ENCODE peak calls at places on chromosomes 12 and 14, in eight cellular contexts. N is A549, P is HCT116, R is K562, J is endothelial cell of umbilical vein, X is HepG2, B is GM12878, Y is H1. H is an unnamed sample.

GRCh38 chr14:41586237-41586636 is 20.4 kb upstream of the LRFN5 start:
- DNase-seq in X (no peak), P (no peak), R (no peak), Y (no peak), N (no peak), B (no peak), J (no peak), H (no peak)

GRCh38 chr12:130685850-130686249 is 30.2 kb downstream of the RIMBP2 start:
- DNase-seq in R (no peak), N (no peak), Y (no peak), B (no peak), J (no peak), X (no peak), P (no peak), H (no peak)

GRCh38 chr12:131808744-131809371 is 19.3 kb upstream of the MMP17 start:
- DNase-seq in N (no peak), P (no peak), X (no peak), R (no peak), Y (no peak), B (peak; percentile 7), J (no peak), H (peak; percentile 87)

GRCh38 chr14:77219591-77219990 is 38.0 kb downstream of the TMEM63C start:
- DNase-seq in P (no peak), J (no peak), R (no peak), Y (no peak), N (no peak), B (no peak), X (no peak), H (no peak)

GRCh38 chr14:51846631-51847488 is 13.6 kb upstream of the GNG2 start:
- DNase-seq in J (peak; percentile 72), P (no peak), R (peak; percentile 3), B (peak; percentile 93), X (no peak), Y (peak; percentile 46), N (no peak), H (peak; percentile 99)

GRCh38 chr12:112151766-112152541 is 26.6 kb downstream of the TRAFD1 start:
- DNase-seq in J (no peak), X (no peak), Y (no peak), P (no peak), B (no peak), N (no peak), R (no peak), H (no peak)

GRCh38 chr12:52686756-52687487 is 6.7 kb upstream of the KRT1 start:
- DNase-seq in R (no peak), J (no peak), X (no peak), P (no peak), N (no peak), B (no peak), Y (no peak), H (no peak)

GRCh38 chr12:93616584-93617101 is 44.2 kb downstream of the SOCS2 start:
- DNase-seq in Y (peak; percentile 80), N (peak; percentile 23), B (no peak), J (no peak), R (no peak), X (no peak), P (no peak), H (no peak)

GRCh38 chr12:25253371-25254068 is 2.8 kb upstream of the KRAS start:
- DNase-seq in B (no peak), N (no peak), P (no peak), X (no peak), J (no peak), R (no peak), Y (no peak), H (no peak)

GRCh38 chr12:49615725-49616124 is 7.6 kb upstream of the PRPF40B start:
- DNase-seq in P (no peak), R (no peak), X (no peak), N (peak; percentile 19), B (no peak), Y (no peak), J (no peak), H (no peak)

GRCh38 chr12:122850695-122851350 is 15.6 kb downstream of the HIP1R start:
- DNase-seq in R (no peak), J (peak; percentile 46), P (no peak), B (no peak), N (no peak), Y (no peak), X (no peak), H (peak; percentile 39)

GRCh38 chr12:132955094-132955932 is 793 bp downstream of the ZNF605 start:
- DNase-seq in N (peak; percentile 65), R (no peak), Y (no peak), P (no peak), J (peak; percentile 60), B (no peak), X (peak; percentile 61), H (peak; percentile 82)

GRCh38 chr14:82067221-82067620 is 533.6 kb upstream of the SEL1L start:
- DNase-seq in R (no peak), P (no peak), J (no peak), X (no peak), B (no peak), Y (no peak), N (no peak), H (no peak)

GRCh38 chr12:47085815-47086252 is 6.1 kb upstream of the AMIGO2 start:
- DNase-seq in N (peak; percentile 94), J (peak; percentile 77), P (no peak), Y (no peak), R (peak; percentile 78), B (no peak), X (peak; percentile 41), H (peak; percentile 67)

GRCh38 chr12:16118586-16118985 is 158.9 kb downstream of the SLC15A5 start:
- DNase-seq in X (no peak), N (no peak), J (no peak), P (no peak), Y (no peak), B (no peak), R (no peak), H (no peak)

GRCh38 chr12:10097521-10097920 is 1.3 kb downstream of the CLEC1A start:
- DNase-seq in P (no peak), J (peak; percentile 66), X (no peak), R (no peak), B (no peak), N (no peak), Y (no peak), H (no peak)

DNA sequence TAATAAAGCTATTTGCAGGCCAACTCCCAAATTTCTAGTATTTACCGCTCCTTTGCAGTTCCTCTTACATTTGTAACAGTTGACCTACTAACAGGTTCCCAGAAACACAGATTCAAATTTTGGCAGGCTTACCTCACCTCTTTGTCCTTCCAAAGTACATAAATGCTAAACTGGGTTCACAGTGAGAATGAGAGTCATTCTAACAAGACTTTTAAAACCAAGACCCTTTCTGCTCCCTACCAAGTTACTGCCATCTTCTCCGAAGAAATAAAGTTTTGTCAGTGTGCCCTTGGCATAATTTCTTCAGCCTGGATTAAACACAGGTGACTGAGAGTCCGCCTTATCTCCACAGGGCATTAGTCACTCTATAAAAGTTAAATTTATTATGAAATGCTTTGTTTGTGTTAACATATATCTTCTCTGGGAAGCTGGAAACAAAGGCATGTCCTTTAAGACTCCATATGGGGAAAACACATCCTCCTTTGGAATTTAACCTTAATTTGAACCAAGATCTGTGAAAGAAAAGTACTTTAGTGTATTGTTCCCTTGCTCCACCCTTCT is 28.2 kb downstream of the FOXA1 start:
- DNase-seq in B (no peak), P (no peak), Y (no peak), J (peak; percentile 80), R (no peak), N (peak; percentile 78), X (no peak), H (no peak)
- TF ChIP-seq POLR2A in B (no peak), P (no peak), Y (no peak), J (no peak), R (no peak), N (no peak), X (no peak), H (no peak)

GRCh38 chr12:6073426-6073825 is 51.0 kb downstream of the VWF start:
- DNase-seq in R (no peak), Y (no peak), X (peak; percentile 43), B (no peak), N (no peak), P (no peak), J (no peak), H (no peak)

GRCh38 chr12:6076340-6076739 is 48.1 kb downstream of the VWF start:
- DNase-seq in B (no peak), X (no peak), R (no peak), Y (no peak), J (no peak), P (no peak), N (no peak), H (no peak)

GRCh38 chr12:6076776-6077700 is 47.4 kb downstream of the VWF start:
- DNase-seq in P (no peak), R (no peak), X (no peak), J (no peak), Y (no peak), N (no peak), B (no peak), H (no peak)

GRCh38 chr12:6074394-6074793 is 50.1 kb downstream of the VWF start:
- DNase-seq in R (no peak), J (no peak), N (no peak), B (no peak), Y (no peak), X (no peak), P (no peak), H (no peak)

GRCh38 chr12:6074979-6075585 is 49.4 kb downstream of the VWF start:
- DNase-seq in N (no peak), B (no peak), X (no peak), R (no peak), J (peak; percentile 49), P (no peak), Y (no peak), H (peak; percentile 59)
- H3K4me3 ChIP-seq in N (no peak overlapping the region), B (no peak overlapping the region), X (no peak overlapping the region), R (no peak overlapping the region), J (no peak overlapping the region), P (no peak overlapping the region), Y (no peak overlapping the region), H (no peak overlapping the region)

DNA sequence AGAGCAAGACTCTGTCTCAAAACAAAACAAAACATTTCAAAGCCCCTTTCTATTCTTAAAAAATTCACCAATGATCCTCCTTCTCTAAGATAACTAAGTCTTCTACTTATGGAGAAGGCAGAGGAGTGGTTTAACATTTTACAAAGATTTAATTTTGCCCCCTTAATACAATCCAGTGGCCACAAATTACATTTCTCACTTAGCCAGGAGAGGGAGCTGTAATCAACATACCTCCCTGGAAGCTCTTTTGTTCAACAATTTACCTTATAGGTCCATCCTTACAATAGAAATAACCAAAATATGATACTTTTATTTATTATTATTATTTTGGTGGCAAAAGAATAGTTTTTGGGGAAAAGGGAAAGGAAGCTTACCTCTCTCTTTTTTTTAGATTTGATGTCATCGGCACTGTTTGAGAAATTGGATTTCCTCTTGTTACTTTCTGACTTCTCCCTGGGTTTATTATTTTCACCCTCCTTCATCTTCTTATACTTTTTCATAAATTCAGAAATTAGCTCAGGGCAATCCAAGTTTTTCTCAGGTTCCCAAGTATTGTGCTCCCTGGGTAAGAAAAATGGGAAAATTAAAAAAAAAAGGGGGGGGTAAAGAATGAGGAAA is 28.1 kb downstream of the CBX5 start:
- DNase-seq in Y (no peak), B (no peak), J (peak; percentile 67), P (peak; percentile 37), R (peak; percentile 66), N (peak; percentile 51), X (peak; percentile 38), H (peak; percentile 63)
- TF ChIP-seq MAX in Y (no peak), B (no peak), J (no peak), P (no peak), R (no peak), N (no peak), X (no peak), H (no peak)

DNA sequence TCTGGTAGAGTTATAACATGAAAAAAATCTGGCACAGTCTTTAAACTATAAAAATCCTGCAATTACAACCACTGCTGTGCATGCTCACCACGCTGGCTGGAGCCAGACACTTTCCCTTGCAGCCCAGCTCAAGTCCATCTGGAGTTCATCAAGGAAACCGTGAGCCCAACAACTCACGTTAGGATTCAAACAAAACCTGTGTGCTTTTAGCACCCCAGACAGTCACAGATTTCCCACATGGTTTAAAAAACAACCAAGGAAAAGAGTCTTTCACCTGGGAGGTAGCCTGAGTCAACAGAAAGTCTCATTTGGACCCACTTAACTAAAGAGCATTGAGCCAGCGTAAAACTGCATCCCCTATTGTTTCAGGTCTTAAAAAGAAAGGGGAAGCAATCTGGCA is 4.7 kb downstream of the LRIG3 start:
- DNase-seq in Y (no peak), X (no peak), N (no peak), P (no peak), J (peak; percentile 76), R (no peak), B (no peak), H (no peak)
- TF ChIP-seq POLR2A in Y (no peak), X (no peak), N (no peak), P (no peak), J (no peak), R (no peak), B (no peak), H (no peak)

H was measured in NB4.